ENCODE peak calls at places on chromosomes 13 and 19, in six cellular contexts. Y, H, V, E, P and G are unnamed samples.

GRCh38 chr13:30880756-30881155 is 25.3 kb upstream of the MEDAG start:
- DNase-seq in Y (no peak), H (no peak), V (no peak), E (no peak), P (no peak), G (peak; percentile 32)

GRCh38 chr19:54534156-54534555 is 31.5 kb downstream of the LAIR2 start:
- DNase-seq in Y (no peak), H (no peak), V (no peak), E (no peak), P (no peak), G (no peak)

GRCh38 chr13:46855166-46855565 is 41.7 kb downstream of the HTR2A start:
- DNase-seq in Y (no peak), H (no peak), V (no peak), E (no peak), P (no peak), G (no peak)

GRCh38 chr13:113245858-113246791 is 36.7 kb downstream of the CUL4A start:
- DNase-seq in Y (no peak), H (no peak), V (no peak), E (no peak), P (no peak), G (no peak)

GRCh38 chr13:40963927-40964326 is 55.2 kb downstream of the ELF1 start:
- DNase-seq in Y (no peak), H (no peak), V (no peak), E (no peak), P (no peak), G (no peak)

GRCh38 chr19:47776568-47776967 is 1.9 kb upstream of the SELENOW start:
- DNase-seq in Y (no peak), H (no peak), V (no peak), E (no peak), P (no peak), G (no peak)

GRCh38 chr13:40206241-40207109 is 460.0 kb downstream of the FOXO1 start:
- DNase-seq in Y (no peak), H (no peak), V (no peak), E (peak; percentile 63), P (peak; percentile 61), G (peak; percentile 59)

GRCh38 chr19:30071871-30072270 is 129.8 kb downstream of the URI1 start:
- DNase-seq in Y (no peak), H (no peak), V (no peak), E (no peak), P (no peak), G (no peak)